ENCODE peak calls at places on chromosome 10, in eight cellular contexts. One of them, this sample, is unnamed.

GRCh38 chr10:132986576-132986975 is 44.2 kb upstream of the CFAP46 start:
- DNase-seq in HEK293T: no peak
- DNase-seq in hypothalamus: no peak
- DNase-seq in GM19239: no peak
- DNase-seq in stomach: no peak
- DNase-seq in choroid plexus epithelial cell: no peak
- DNase-seq in stimulated activated naive CD4-positive, alpha-beta T cell: no peak
- DNase-seq in left ventricle myocardium inferior: no peak
- DNase-seq in this sample: no peak

GRCh38 chr10:125514206-125515162 is 168.5 kb downstream of the TEX36 start:
- DNase-seq in HEK293T: no peak
- DNase-seq in hypothalamus: no peak
- DNase-seq in GM19239: no peak
- DNase-seq in stomach: no peak
- DNase-seq in choroid plexus epithelial cell: no peak
- DNase-seq in stimulated activated naive CD4-positive, alpha-beta T cell: no peak
- DNase-seq in left ventricle myocardium inferior: no peak
- DNase-seq in this sample: no peak

GRCh38 chr10:11504566-11505285 is 106.7 kb downstream of the USP6NL start:
- DNase-seq in HEK293T: no peak
- DNase-seq in hypothalamus: no peak
- DNase-seq in GM19239: no peak
- DNase-seq in stomach: no peak
- DNase-seq in choroid plexus epithelial cell: no peak
- DNase-seq in stimulated activated naive CD4-positive, alpha-beta T cell: no peak
- DNase-seq in left ventricle myocardium inferior: no peak
- DNase-seq in this sample: no peak

GRCh38 chr10:49283491-49283890 is 15.5 kb upstream of the C10orf71 start:
- DNase-seq in HEK293T: no peak
- DNase-seq in hypothalamus: no peak
- DNase-seq in GM19239: no peak
- DNase-seq in stomach: peak
- DNase-seq in choroid plexus epithelial cell: no peak
- DNase-seq in stimulated activated naive CD4-positive, alpha-beta T cell: no peak
- DNase-seq in left ventricle myocardium inferior: no peak
- DNase-seq in this sample: no peak

GRCh38 chr10:76089626-76090185 is 658.3 kb downstream of the LRMDA start:
- DNase-seq in HEK293T: no peak
- DNase-seq in hypothalamus: no peak
- DNase-seq in GM19239: no peak
- DNase-seq in stomach: no peak
- DNase-seq in choroid plexus epithelial cell: no peak
- DNase-seq in stimulated activated naive CD4-positive, alpha-beta T cell: no peak
- DNase-seq in left ventricle myocardium inferior: no peak
- DNase-seq in this sample: no peak

GRCh38 chr10:35056686-35057085 is 33.5 kb downstream of the CUL2 start:
- DNase-seq in HEK293T: no peak
- DNase-seq in hypothalamus: no peak
- DNase-seq in GM19239: no peak
- DNase-seq in stomach: no peak
- DNase-seq in choroid plexus epithelial cell: no peak
- DNase-seq in stimulated activated naive CD4-positive, alpha-beta T cell: no peak
- DNase-seq in left ventricle myocardium inferior: no peak
- DNase-seq in this sample: no peak

GRCh38 chr10:32256613-32257437 is 90.1 kb downstream of the EPC1 start:
- DNase-seq in HEK293T: peak
- DNase-seq in hypothalamus: peak
- DNase-seq in GM19239: peak
- DNase-seq in stomach: peak
- DNase-seq in choroid plexus epithelial cell: peak
- DNase-seq in stimulated activated naive CD4-positive, alpha-beta T cell: peak
- DNase-seq in left ventricle myocardium inferior: peak
- DNase-seq in this sample: peak

GRCh38 chr10:5464521-5464920 is 34.8 kb downstream of the CALML5 start:
- DNase-seq in HEK293T: no peak
- DNase-seq in hypothalamus: no peak
- DNase-seq in GM19239: no peak
- DNase-seq in stomach: no peak
- DNase-seq in choroid plexus epithelial cell: no peak
- DNase-seq in stimulated activated naive CD4-positive, alpha-beta T cell: no peak
- DNase-seq in left ventricle myocardium inferior: no peak
- DNase-seq in this sample: no peak

GRCh38 chr10:24826022-24826421 is 102.3 kb upstream of the ARHGAP21 start:
- DNase-seq in HEK293T: no peak
- DNase-seq in hypothalamus: no peak
- DNase-seq in GM19239: no peak
- DNase-seq in stomach: no peak
- DNase-seq in choroid plexus epithelial cell: peak
- DNase-seq in stimulated activated naive CD4-positive, alpha-beta T cell: no peak
- DNase-seq in left ventricle myocardium inferior: no peak
- DNase-seq in this sample: peak

GRCh38 chr10:73910764-73911552 is at the start of gene PLAU:
- DNase-seq in HEK293T: peak
- DNase-seq in hypothalamus: no peak
- DNase-seq in GM19239: peak
- DNase-seq in stomach: peak
- DNase-seq in choroid plexus epithelial cell: no peak
- DNase-seq in stimulated activated naive CD4-positive, alpha-beta T cell: peak
- DNase-seq in left ventricle myocardium inferior: peak
- DNase-seq in this sample: no peak

GRCh38 chr10:125344573-125345121 is 184.3 kb upstream of the CTBP2 start:
- DNase-seq in HEK293T: no peak
- DNase-seq in hypothalamus: no peak
- DNase-seq in GM19239: peak
- DNase-seq in stomach: peak
- DNase-seq in choroid plexus epithelial cell: no peak
- DNase-seq in stimulated activated naive CD4-positive, alpha-beta T cell: no peak
- DNase-seq in left ventricle myocardium inferior: no peak
- DNase-seq in this sample: no peak

GRCh38 chr10:120328647-120329046 is 128.4 kb upstream of the PLPP4 start:
- DNase-seq in HEK293T: no peak
- DNase-seq in hypothalamus: no peak
- DNase-seq in GM19239: no peak
- DNase-seq in stomach: no peak
- DNase-seq in choroid plexus epithelial cell: peak
- DNase-seq in stimulated activated naive CD4-positive, alpha-beta T cell: no peak
- DNase-seq in left ventricle myocardium inferior: no peak
- DNase-seq in this sample: no peak

GRCh38 chr10:84715911-84716310 is 387.5 kb downstream of the CCSER2 start:
- DNase-seq in HEK293T: peak
- DNase-seq in hypothalamus: no peak
- DNase-seq in GM19239: peak
- DNase-seq in stomach: no peak
- DNase-seq in choroid plexus epithelial cell: peak
- DNase-seq in stimulated activated naive CD4-positive, alpha-beta T cell: no peak
- DNase-seq in left ventricle myocardium inferior: no peak
- DNase-seq in this sample: peak

GRCh38 chr10:15813415-15813814 is 46.9 kb downstream of the MINDY3 start:
- DNase-seq in HEK293T: no peak
- DNase-seq in hypothalamus: no peak
- DNase-seq in GM19239: no peak
- DNase-seq in stomach: no peak
- DNase-seq in choroid plexus epithelial cell: peak
- DNase-seq in stimulated activated naive CD4-positive, alpha-beta T cell: no peak
- DNase-seq in left ventricle myocardium inferior: no peak
- DNase-seq in this sample: peak

GRCh38 chr10:129689681-129690080 is 222.6 kb downstream of the MGMT start:
- DNase-seq in HEK293T: no peak
- DNase-seq in hypothalamus: no peak
- DNase-seq in GM19239: no peak
- DNase-seq in stomach: no peak
- DNase-seq in choroid plexus epithelial cell: no peak
- DNase-seq in stimulated activated naive CD4-positive, alpha-beta T cell: no peak
- DNase-seq in left ventricle myocardium inferior: no peak
- DNase-seq in this sample: no peak

GRCh38 chr10:92993671-92994304 is 66.8 kb upstream of the CYP26C1 start:
- DNase-seq in HEK293T: peak
- DNase-seq in hypothalamus: no peak
- DNase-seq in GM19239: no peak
- DNase-seq in stomach: no peak
- DNase-seq in choroid plexus epithelial cell: no peak
- DNase-seq in stimulated activated naive CD4-positive, alpha-beta T cell: no peak
- DNase-seq in left ventricle myocardium inferior: no peak
- DNase-seq in this sample: no peak

This sample was measured in cardiac fibroblast.